ENCODE peak calls at places on chromosomes 6 and 20, in five cellular contexts. H is stimulated activated CD8-positive, alpha-beta memory T cell treated with anti-CD3 and anti-CD28 coated beads, Interleukin-15, amount 100 ng/mL, for 48 hours; W is testis; A is activated CD8-positive, alpha-beta memory T cell treated with anti-CD3 and anti-CD28 coated beads, Interleukin-2, amount 50 U/mL, for 48 hours; I is activated naive CD4-positive, alpha-beta T cell treated with anti-CD3 and anti-CD28 coated beads for 36 hours. G is an unnamed sample.

GRCh38 chr6:135488023-135488422 is 9.5 kb downstream of the AHI1 start:
- DNase-seq in H (no peak), W (no peak), A (no peak), I (no peak), G (no peak)

GRCh38 chr6:3442444-3443220 is 14.2 kb downstream of the SLC22A23 start:
- DNase-seq in H (no peak), W (no peak), A (no peak), I (no peak), G (no peak)

GRCh38 chr6:104252276-104252675 is 607.4 kb downstream of the HACE1 start:
- DNase-seq in H (no peak), W (no peak), A (no peak), I (no peak), G (no peak)

GRCh38 chr6:9593566-9593965 is 821.3 kb downstream of the TFAP2A start:
- DNase-seq in H (no peak), W (no peak), A (no peak), I (no peak), G (no peak)

GRCh38 chr6:136656121-136656520 is 105.9 kb upstream of the MAP7 start:
- DNase-seq in H (no peak), W (no peak), A (no peak), I (no peak), G (no peak)

GRCh38 chr6:46042355-46042999 is 26.8 kb upstream of the CLIC5 start:
- DNase-seq in H (no peak), W (peak; percentile 27), A (no peak), I (peak; percentile 20), G (no peak)

GRCh38 chr6:44471271-44471981 is 83.9 kb downstream of the CDC5L start:
- DNase-seq in H (no peak), W (peak; percentile 58), A (peak; percentile 40), I (no peak), G (peak; percentile 43)

GRCh38 chr6:24929255-24929654 is 6.5 kb downstream of the RIPOR2 start:
- DNase-seq in H (no peak), W (no peak), A (no peak), I (peak; percentile 71), G (no peak)

GRCh38 chr6:36967757-36968156 is 13.2 kb downstream of the PI16 start:
- DNase-seq in H (no peak), W (no peak), A (no peak), I (no peak), G (no peak)

GRCh38 chr6:90005048-90005827 is 111.0 kb downstream of the GJA10 start:
- DNase-seq in H (no peak), W (no peak), A (no peak), I (no peak), G (no peak)

GRCh38 chr6:13273202-13273930 is 55.0 kb downstream of the TBC1D7 start:
- DNase-seq in H (no peak), W (no peak), A (no peak), I (no peak), G (no peak)

GRCh38 chr6:111973897-111974639 is 79.8 kb upstream of the CCN6 start:
- DNase-seq in H (no peak), W (no peak), A (no peak), I (no peak), G (no peak)

GRCh38 chr6:23414204-23414501 is 711.9 kb upstream of the NRSN1 start:
- DNase-seq in H (no peak), W (no peak), A (no peak), I (no peak), G (no peak)

GRCh38 chr20:21520702-21521595 is 7.1 kb upstream of the NKX2-2 start:
- DNase-seq in H (no peak), W (no peak), A (peak; percentile 65), I (no peak), G (no peak)

GRCh38 chr6:110039996-110040383 is 61.9 kb downstream of the GPR6 start:
- DNase-seq in H (peak; percentile 7), W (peak; percentile 67), A (peak; percentile 76), I (peak; percentile 73), G (no peak)

GRCh38 chr6:84657025-84657424 is 107.4 kb downstream of the TBX18 start:
- DNase-seq in H (no peak), W (no peak), A (no peak), I (no peak), G (no peak)

GRCh38 chr6:157550114-157550989 is 169.4 kb downstream of the ZDHHC14 start:
- DNase-seq in H (peak; percentile 32), W (no peak), A (no peak), I (peak; percentile 66), G (no peak)

GRCh38 chr20:11112837-11113236 is 439.0 kb upstream of the JAG1 start:
- DNase-seq in H (no peak), W (no peak), A (no peak), I (no peak), G (no peak)

GRCh38 chr20:1945134-1945618 is 48.7 kb downstream of the PDYN start:
- DNase-seq in H (no peak), W (no peak), A (no peak), I (no peak), G (no peak)

GRCh38 chr20:58513580-58514285 is 1.5 kb downstream of the APCDD1L start:
- DNase-seq in H (no peak), W (no peak), A (no peak), I (no peak), G (peak; percentile 60)

GRCh38 chr6:1703923-1704322 is 94.2 kb downstream of the FOXC1 start:
- DNase-seq in H (no peak), W (no peak), A (no peak), I (no peak), G (no peak)

GRCh38 chr6:112443666-112444065 is 96.5 kb downstream of the RFPL4B start:
- DNase-seq in H (no peak), W (peak; percentile 37), A (no peak), I (no peak), G (no peak)

GRCh38 chr6:108195209-108195608 is 29.4 kb downstream of the NR2E1 start:
- DNase-seq in H (no peak), W (no peak), A (no peak), I (no peak), G (no peak)

GRCh38 chr6:63537126-63537958 is 34.9 kb upstream of the LOC128125822 start:
- DNase-seq in H (no peak), W (no peak), A (no peak), I (no peak), G (no peak)

GRCh38 chr6:30263734-30264133 is 50.5 kb upstream of the TRIM26 start:
- DNase-seq in H (no peak), W (no peak), A (no peak), I (no peak), G (no peak)

GRCh38 chr6:90915224-90915915 is 328.5 kb upstream of the MAP3K7 start:
- DNase-seq in H (no peak), W (no peak), A (no peak), I (no peak), G (no peak)

GRCh38 chr6:138434915-138435314 is 30.9 kb downstream of the HEBP2 start:
- DNase-seq in H (no peak), W (no peak), A (no peak), I (no peak), G (no peak)

GRCh38 chr20:32731882-32732266 is 11.4 kb downstream of the COMMD7 start:
- DNase-seq in H (no peak), W (no peak), A (no peak), I (peak; percentile 17), G (no peak)

GRCh38 chr6:380234-381218 is 11.0 kb upstream of the IRF4 start:
- DNase-seq in H (no peak), W (no peak), A (no peak), I (no peak), G (no peak)

GRCh38 chr6:162538643-162539064 is 188.9 kb downstream of the PRKN start:
- DNase-seq in H (no peak), W (no peak), A (no peak), I (no peak), G (no peak)

GRCh38 chr20:24708411-24709295 is 239.2 kb downstream of the SYNDIG1 start:
- DNase-seq in H (no peak), W (no peak), A (no peak), I (no peak), G (no peak)

GRCh38 chr6:36692220-36692619 is 5.4 kb upstream of the RAB44 start:
- DNase-seq in H (no peak), W (no peak), A (no peak), I (peak; percentile 53), G (no peak)

GRCh38 chr6:101402618-101403002 is 9.1 kb downstream of the GRIK2 start:
- DNase-seq in H (no peak), W (peak; percentile 44), A (no peak), I (no peak), G (no peak)

GRCh38 chr20:24488064-24488799 is 18.8 kb downstream of the SYNDIG1 start:
- DNase-seq in H (no peak), W (no peak), A (no peak), I (no peak), G (no peak)

GRCh38 chr20:64189530-64189966 is 25.3 kb downstream of the MYT1 start:
- DNase-seq in H (no peak), W (no peak), A (no peak), I (no peak), G (no peak)

GRCh38 chr20:2800590-2801458 is at the start of gene CPXM1:
- DNase-seq in H (no peak), W (no peak), A (peak; percentile 74), I (peak; percentile 42), G (peak; percentile 83)